ENCODE peak calls at places on chromosomes 16 and 17, in seven cellular contexts. H is upper lobe of right lung; X is fibroblast of lung; N is right atrium auricular region; Q is CD8-positive, alpha-beta T cell; P is left lung; T is stomach. R is an unnamed sample.

GRCh38 chr16:28609631-28610594 is at the start of gene SULT1A1:
- DNase-seq in H (peak), X (no peak), N (peak), Q (no peak), P (peak), T (peak), R (no peak)

GRCh38 chr16:77596243-77596642 is 126.1 kb upstream of the NUDT7 start:
- DNase-seq in H (no peak), X (peak), N (no peak), Q (no peak), P (no peak), T (no peak), R (no peak)

GRCh38 chr17:76076100-76076764 is 1.7 kb downstream of the GALR2 start:
- DNase-seq in H (peak), X (no peak), N (no peak), Q (no peak), P (no peak), T (no peak), R (no peak)

GRCh38 chr17:48505788-48506187 is 25.0 kb downstream of the HOXB1 start:
- DNase-seq in H (no peak), X (peak), N (no peak), Q (no peak), P (no peak), T (no peak), R (peak)

GRCh38 chr17:3812771-3813170 is 11.8 kb upstream of the ITGAE start:
- DNase-seq in H (no peak), X (no peak), N (no peak), Q (no peak), P (no peak), T (no peak), R (no peak)

GRCh38 chr16:27972500-27972899 is 91.0 kb downstream of the GSG1L start:
- DNase-seq in H (peak), X (peak), N (no peak), Q (no peak), P (no peak), T (no peak), R (peak)

GRCh38 chr17:39591958-39592954 is 15.5 kb downstream of the NEUROD2 start:
- DNase-seq in H (no peak), X (peak), N (no peak), Q (no peak), P (no peak), T (peak), R (peak)

GRCh38 chr16:65125871-65126270 is 4.0 kb upstream of the CDH11 start:
- DNase-seq in H (no peak), X (peak), N (no peak), Q (no peak), P (no peak), T (no peak), R (no peak)

GRCh38 chr16:85765273-85765672 is 14.4 kb upstream of the C16orf74 start:
- DNase-seq in H (no peak), X (no peak), N (no peak), Q (no peak), P (no peak), T (no peak), R (no peak)

GRCh38 chr16:4403133-4403949 is 13.1 kb downstream of the CORO7 start:
- DNase-seq in H (no peak), X (no peak), N (no peak), Q (no peak), P (no peak), T (no peak), R (no peak)

GRCh38 chr17:57915980-57916757 is 39.0 kb downstream of the CUEDC1 start:
- DNase-seq in H (no peak), X (no peak), N (no peak), Q (no peak), P (no peak), T (no peak), R (peak)

GRCh38 chr16:27823438-27823820 is 240.1 kb downstream of the GSG1L start:
- DNase-seq in H (peak), X (no peak), N (no peak), Q (no peak), P (no peak), T (no peak), R (no peak)

GRCh38 chr17:21124096-21124495 is 2.7 kb upstream of the DHRS7B start:
- DNase-seq in H (no peak), X (no peak), N (no peak), Q (no peak), P (no peak), T (no peak), R (no peak)

GRCh38 chr17:41519501-41520224 is 973 bp upstream of the KRT15 start:
- DNase-seq in H (no peak), X (no peak), N (no peak), Q (no peak), P (no peak), T (no peak), R (no peak)

GRCh38 chr17:39110435-39111136 is 40.9 kb downstream of the PLXDC1 start:
- DNase-seq in H (no peak), X (no peak), N (no peak), Q (no peak), P (no peak), T (peak), R (no peak)

GRCh38 chr17:9266769-9267168 is 245.5 kb downstream of the NTN1 start:
- DNase-seq in H (no peak), X (peak), N (no peak), Q (no peak), P (no peak), T (no peak), R (no peak)

GRCh38 chr16:47374629-47375028 is 86.2 kb downstream of the ITFG1 start:
- DNase-seq in H (no peak), X (peak), N (no peak), Q (no peak), P (no peak), T (no peak), R (no peak)

GRCh38 chr17:64328875-64329405 is 61.7 kb downstream of the PECAM1 start:
- DNase-seq in H (no peak), X (no peak), N (no peak), Q (no peak), P (no peak), T (no peak), R (no peak)

GRCh38 chr16:87550510-87550961 is 51.8 kb upstream of the JPH3 start:
- DNase-seq in H (peak), X (no peak), N (no peak), Q (peak), P (peak), T (peak), R (no peak)

GRCh38 chr17:8016632-8017424 is 14.4 kb downstream of the GUCY2D start:
- DNase-seq in H (peak), X (no peak), N (peak), Q (no peak), P (peak), T (peak), R (no peak)
- TF ChIP-seq CTCF in H (peak), X (peak), N (no peak), Q (peak), P (peak), T (peak), R (peak)

GRCh38 chr17:82893779-82894178 is 54.0 kb upstream of the ZNF750 start:
- DNase-seq in H (no peak), X (no peak), N (no peak), Q (no peak), P (no peak), T (no peak), R (no peak)
- H3K4me3 ChIP-seq in H (no peak), X (no peak), N (no peak), Q (no peak), P (no peak), T (no peak), R (no peak)

GRCh38 chr17:79911430-79912399 is 72.5 kb upstream of the CBX4 start:
- DNase-seq in H (no peak), X (no peak), N (no peak), Q (no peak), P (peak), T (no peak), R (no peak)
- TF ChIP-seq CTCF in H (no peak), X (no peak), N (no peak), Q (no peak), P (no peak), T (no peak), R (no peak)

GRCh38 chr17:77429735-77429984 is 288.9 kb downstream of the SEC14L1 start:
- DNase-seq in H (no peak), X (no peak), N (no peak), Q (no peak), P (no peak), T (no peak), R (no peak)
- H3K4me3 ChIP-seq in H (no peak), X (no peak), N (no peak), Q (no peak), P (no peak), T (no peak), R (no peak)

R was measured in HFF-Myc.